ENCODE peak calls at places on chromosomes 5 and 9, in four cellular contexts. N is hepatocyte, V is colonic mucosa, Y is dorsolateral prefrontal cortex. X is an unnamed sample.
A peak's percentile ranks its signal among the peaks of the same experiment; 100 is the strongest.

GRCh38 chr5:144697847-144698262 is 527.2 kb downstream of the KCTD16 start:
- DNase-seq in Y (no peak), V (no peak), N (peak; percentile 5), X (no peak)

GRCh38 chr5:31445041-31445600 is 86.8 kb downstream of the DROSHA start:
- DNase-seq in V (no peak), Y (no peak), N (no peak), X (no peak)

GRCh38 chr5:16970260-16970659 is 34.2 kb upstream of the MYO10 start:
- DNase-seq in Y (no peak), V (no peak), N (no peak), X (no peak)

GRCh38 chr5:134304306-134304705 is 62.7 kb downstream of the CDKL3 start:
- DNase-seq in Y (no peak), V (no peak), N (no peak), X (no peak)

GRCh38 chr9:2907401-2907800 is 63.5 kb upstream of the PUM3 start:
- DNase-seq in Y (no peak), V (no peak), N (no peak), X (no peak)

GRCh38 chr9:6931913-6932312 is 174.1 kb downstream of the KDM4C start:
- DNase-seq in N (peak; percentile 78), V (no peak), Y (peak; percentile 22), X (peak; percentile 20)

GRCh38 chr5:60196382-60197113 is 303.0 kb upstream of the PDE4D start:
- DNase-seq in Y (peak; percentile 6), V (no peak), N (peak; percentile 42), X (no peak)

GRCh38 chr5:163460562-163461176 is at the start of gene HMMR:
- DNase-seq in V (no peak), Y (no peak), N (peak; percentile 63), X (peak; percentile 30)

GRCh38 chr5:146193291-146193690 is 10.1 kb upstream of the RBM27 start:
- DNase-seq in Y (no peak), N (no peak), V (no peak), X (no peak)

GRCh38 chr9:99820330-99821186 is 1.1 kb upstream of the NR4A3 start:
- DNase-seq in Y (no peak), N (peak; percentile 73), V (peak; percentile 72), X (peak; percentile 76)

GRCh38 chr9:114370251-114370984 is 17.4 kb downstream of the AKNA start:
- DNase-seq in Y (no peak), V (no peak), N (no peak), X (no peak)

GRCh38 chr9:3664044-3664443 is 138.2 kb upstream of the RFX3 start:
- DNase-seq in N (no peak), Y (no peak), V (no peak), X (peak; percentile 27)

GRCh38 chr5:124732891-124733670 is 13.4 kb downstream of the ZNF608 start:
- DNase-seq in V (no peak), Y (no peak), N (no peak), X (no peak)

GRCh38 chr9:123929177-123929869 is 603 bp downstream of the DENND1A start:
- DNase-seq in N (peak; percentile 67), V (peak; percentile 60), Y (peak; percentile 25), X (peak; percentile 7)

GRCh38 chr5:142841511-142842255 is 71.5 kb downstream of the ARHGAP26 start:
- DNase-seq in Y (no peak), N (no peak), V (no peak), X (no peak)

GRCh38 chr5:142838845-142839244 is 68.7 kb downstream of the ARHGAP26 start:
- DNase-seq in V (no peak), Y (no peak), N (no peak), X (no peak)

GRCh38 chr5:142839711-142840441 is 69.7 kb downstream of the ARHGAP26 start:
- DNase-seq in N (no peak), Y (no peak), V (peak; percentile 55), X (peak; percentile 48)

GRCh38 chr5:142843029-142843905 is 73.1 kb downstream of the ARHGAP26 start:
- DNase-seq in N (no peak), Y (no peak), V (no peak), X (no peak)

DNA sequence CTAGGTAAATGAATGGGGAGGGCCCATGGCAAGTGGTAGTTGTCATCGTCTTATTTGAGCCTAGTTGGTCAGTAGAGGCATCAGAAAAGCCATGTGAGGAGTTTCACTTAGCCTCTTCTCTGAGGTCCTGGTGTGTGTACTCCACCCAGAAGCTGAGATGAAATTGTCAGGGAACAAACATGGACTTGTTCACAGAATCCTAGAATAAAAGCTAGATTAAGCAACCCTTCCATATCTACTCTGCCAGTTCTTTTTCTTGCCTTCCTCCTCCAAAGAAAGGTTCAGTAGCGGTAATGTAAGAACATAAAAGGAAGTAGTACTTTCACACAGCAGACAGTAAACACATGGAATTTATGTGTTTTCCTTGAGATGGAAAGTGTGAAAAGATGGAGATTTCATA is 70.4 kb downstream of the ARHGAP26 start:
- DNase-seq in Y (no peak), V (no peak), N (no peak), X (no peak)
- H3K27ac ChIP-seq in Y (no peak overlapping the region), V (peak overlapping the region; percentile 34), N (peak overlapping the region; percentile 14), X (no peak overlapping the region)

GRCh38 chr9:133269537-133270357 is 5.3 kb downstream of the ABO start:
- DNase-seq in V (peak; percentile 65), N (no peak), Y (no peak), X (no peak)
- H3K27ac ChIP-seq in V (peak overlapping the region; percentile 54), N (peak overlapping the region; percentile 39), Y (no peak overlapping the region), X (peak overlapping the region; percentile 46)

GRCh38 chr5:90911169-90911568 is 352.6 kb downstream of the ADGRV1 start:
- DNase-seq in Y (no peak), V (no peak), N (no peak), X (no peak)

GRCh38 chr5:90909945-90910344 is 351.3 kb downstream of the ADGRV1 start:
- DNase-seq in V (no peak), Y (no peak), N (no peak), X (peak; percentile 70)

GRCh38 chr5:90909091-90909503 is 350.5 kb downstream of the ADGRV1 start:
- DNase-seq in N (no peak), V (no peak), Y (no peak), X (peak; percentile 11)
- H3K27ac ChIP-seq in N (no peak overlapping the region), V (no peak overlapping the region), Y (no peak overlapping the region), X (peak overlapping the region; percentile 83)

GRCh38 chr5:158635565-158635964 is 464.2 kb downstream of the EBF1 start:
- DNase-seq in V (no peak), Y (no peak), N (no peak), X (no peak)
- H3K27ac ChIP-seq in V (no peak overlapping the region), Y (no peak overlapping the region), N (no peak overlapping the region), X (no peak overlapping the region)

DNA sequence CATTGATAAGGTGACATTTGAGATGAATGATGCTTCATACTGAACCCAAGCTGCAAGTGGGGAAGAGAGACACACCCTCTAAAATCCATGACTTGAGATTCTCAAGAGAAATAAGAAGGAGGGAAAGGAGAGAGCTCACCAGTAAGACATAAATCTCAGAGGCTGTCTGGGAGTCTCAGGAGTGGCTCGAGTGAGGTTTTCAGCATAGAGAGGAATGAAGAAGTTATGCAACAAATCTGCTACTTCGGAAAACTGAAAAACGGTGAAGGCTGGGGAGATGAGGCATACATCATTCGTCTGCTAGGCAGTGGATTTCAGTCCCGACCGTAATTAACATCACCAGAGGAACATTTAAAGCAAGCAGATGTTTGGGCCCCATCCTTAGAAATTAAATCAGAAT is 31.8 kb upstream of the FREM1 start:
- DNase-seq in Y (no peak), V (no peak), N (peak; percentile 23), X (no peak)
- H3K27ac ChIP-seq in Y (no peak overlapping the region), V (no peak overlapping the region), N (peak overlapping the region; percentile 12), X (no peak overlapping the region)

DNA sequence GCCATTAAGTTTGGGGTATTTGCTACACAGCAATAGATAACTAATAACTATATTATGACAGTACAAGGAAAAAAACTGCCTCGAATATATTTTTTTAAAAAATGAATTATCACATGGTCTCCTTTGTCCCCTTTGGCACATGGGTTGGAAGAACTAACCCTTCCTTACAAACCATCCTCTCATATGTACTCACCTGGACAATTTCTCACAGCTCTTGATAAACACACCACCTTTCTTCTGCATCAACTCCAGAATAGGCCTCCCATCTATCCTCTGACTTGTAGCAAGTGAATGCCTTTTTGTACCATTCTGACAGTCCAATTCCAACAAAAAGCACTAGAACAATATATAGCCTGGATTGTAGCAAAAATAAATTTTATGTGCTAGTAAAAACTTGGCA is 78.7 kb upstream of the LARP1 start:
- DNase-seq in N (no peak), V (no peak), Y (no peak), X (no peak)
- H3K27ac ChIP-seq in N (no peak overlapping the region), V (no peak overlapping the region), Y (no peak overlapping the region), X (no peak overlapping the region)

DNA sequence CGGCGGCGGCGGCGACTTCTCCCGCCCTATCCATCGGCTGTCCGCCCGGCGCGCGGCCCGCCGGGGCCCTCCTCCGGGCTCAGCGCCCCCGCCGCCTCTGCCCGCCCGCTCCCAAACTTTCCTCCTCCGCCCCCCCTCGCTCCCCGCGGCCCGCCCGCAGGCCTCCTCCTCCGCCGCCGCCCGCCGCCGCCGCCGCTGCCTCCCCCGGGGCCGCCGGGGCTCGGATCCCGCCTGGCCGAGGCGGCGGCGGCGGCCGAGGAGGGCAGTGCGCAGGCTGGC is 460 bp upstream of the PBX3 start:
- DNase-seq in N (no peak), V (no peak), Y (no peak), X (no peak)
- H3K27ac ChIP-seq in N (no peak overlapping the region), V (peak overlapping the region; percentile 87), Y (peak overlapping the region; percentile 85), X (peak overlapping the region; percentile 54)

GRCh38 chr5:151029179-151029855 is 8.9 kb downstream of the GPX3 start:
- DNase-seq in Y (no peak), V (no peak), N (no peak), X (no peak)

GRCh38 chr5:151029856-151030336 is 9.5 kb downstream of the GPX3 start:
- DNase-seq in Y (no peak), V (no peak), N (no peak), X (no peak)

GRCh38 chr5:151028717-151029116 is 8.3 kb downstream of the GPX3 start:
- DNase-seq in Y (no peak), N (no peak), V (no peak), X (no peak)

GRCh38 chr5:151031554-151031953 is 11.2 kb downstream of the GPX3 start:
- DNase-seq in V (no peak), Y (no peak), N (no peak), X (no peak)

DNA sequence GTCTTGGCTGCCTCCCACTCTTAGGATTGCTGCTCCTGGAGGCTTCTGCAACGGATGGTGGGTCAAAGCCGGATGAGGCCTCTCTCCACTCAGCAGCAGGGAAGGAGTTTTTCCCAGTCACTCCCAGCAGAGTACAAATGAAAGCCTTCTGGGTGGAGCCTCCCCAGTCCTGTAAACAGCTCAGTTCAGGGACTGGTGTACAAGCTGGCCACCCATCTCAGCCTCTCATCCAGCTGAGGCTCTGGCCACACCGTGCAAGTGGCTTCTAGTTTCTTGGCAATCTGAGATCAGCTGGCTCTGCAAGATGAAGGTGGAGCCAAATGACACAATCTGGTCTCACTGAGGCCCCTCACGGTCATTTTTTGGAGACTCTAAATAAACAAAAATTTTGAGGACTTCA is 10.0 kb downstream of the GPX3 start:
- DNase-seq in V (peak; percentile 54), N (no peak), Y (no peak), X (peak; percentile 93)
- H3K27ac ChIP-seq in V (peak overlapping the region; percentile 22), N (no peak overlapping the region), Y (no peak overlapping the region), X (peak overlapping the region; percentile 87)

GRCh38 chr9:127358770-127359169 is 38.2 kb upstream of the SLC2A8 start:
- DNase-seq in N (no peak), V (no peak), Y (no peak), X (no peak)
- H3K27ac ChIP-seq in N (no peak overlapping the region), V (no peak overlapping the region), Y (peak overlapping the region; percentile 71), X (peak overlapping the region; percentile 72)